ENCODE peak calls at places on chromosomes 16 and 17, in seven cellular contexts. V is GM10248, O is Calu3, M is heart left ventricle, S is epithelial cell of esophagus, T is stomach, H is PC-9. E is an unnamed sample.

GRCh38 chr17:78826836-78827509 is 13.6 kb downstream of the USP36 start:
- DNase-seq in M (peak), H (no peak), S (no peak), T (no peak), V (no peak), O (no peak), E (no peak)

GRCh38 chr16:27389272-27389961 is 12.6 kb upstream of the IL21R start:
- DNase-seq in V (no peak), H (no peak), T (no peak), S (no peak), O (no peak), M (no peak), E (no peak)

GRCh38 chr17:49193513-49194296 is 16.7 kb downstream of the GNGT2 start:
- DNase-seq in M (peak), T (peak), V (peak), H (peak), S (peak), O (peak), E (no peak)

GRCh38 chr16:77700846-77701245 is 21.5 kb upstream of the NUDT7 start:
- DNase-seq in T (no peak), H (no peak), S (no peak), O (no peak), M (no peak), V (no peak), E (no peak)

GRCh38 chr16:72939247-72939646 is 108.7 kb downstream of the ZFHX3 start:
- DNase-seq in O (no peak), H (no peak), M (peak), V (no peak), S (peak), T (no peak), E (no peak)

GRCh38 chr16:27334874-27335273 is 21.1 kb downstream of the IL4R start:
- DNase-seq in H (peak), V (no peak), O (no peak), T (no peak), M (no peak), S (no peak), E (no peak)

GRCh38 chr16:22694887-22695382 is 119.0 kb upstream of the HS3ST2 start:
- DNase-seq in T (no peak), M (peak), V (no peak), O (no peak), H (no peak), S (no peak), E (no peak)

GRCh38 chr16:12171706-12172105 is 195.2 kb downstream of the SNX29 start:
- DNase-seq in V (no peak), T (no peak), M (no peak), O (no peak), H (no peak), S (no peak), E (no peak)

GRCh38 chr17:72125226-72125651 is 4.4 kb downstream of the SOX9 start:
- DNase-seq in H (no peak), M (no peak), S (peak), O (no peak), V (no peak), T (no peak), E (no peak)

GRCh38 chr17:63344383-63344782 is 101.7 kb downstream of the CYB561 start:
- DNase-seq in M (no peak), O (no peak), V (no peak), T (no peak), H (no peak), S (no peak), E (no peak)

GRCh38 chr16:85402910-85403692 is 210.0 kb upstream of the GSE1 start:
- DNase-seq in H (no peak), O (peak), M (peak), T (no peak), S (peak), V (no peak), E (peak)

GRCh38 chr16:62035115-62036092 is 834 bp downstream of the CDH8 start:
- DNase-seq in T (no peak), H (no peak), S (no peak), M (no peak), O (no peak), V (no peak), E (peak)
- TF ChIP-seq CTCF in T (no peak), H (no peak), S (no peak), M (no peak), O (no peak), V (no peak), E (no peak)

DNA sequence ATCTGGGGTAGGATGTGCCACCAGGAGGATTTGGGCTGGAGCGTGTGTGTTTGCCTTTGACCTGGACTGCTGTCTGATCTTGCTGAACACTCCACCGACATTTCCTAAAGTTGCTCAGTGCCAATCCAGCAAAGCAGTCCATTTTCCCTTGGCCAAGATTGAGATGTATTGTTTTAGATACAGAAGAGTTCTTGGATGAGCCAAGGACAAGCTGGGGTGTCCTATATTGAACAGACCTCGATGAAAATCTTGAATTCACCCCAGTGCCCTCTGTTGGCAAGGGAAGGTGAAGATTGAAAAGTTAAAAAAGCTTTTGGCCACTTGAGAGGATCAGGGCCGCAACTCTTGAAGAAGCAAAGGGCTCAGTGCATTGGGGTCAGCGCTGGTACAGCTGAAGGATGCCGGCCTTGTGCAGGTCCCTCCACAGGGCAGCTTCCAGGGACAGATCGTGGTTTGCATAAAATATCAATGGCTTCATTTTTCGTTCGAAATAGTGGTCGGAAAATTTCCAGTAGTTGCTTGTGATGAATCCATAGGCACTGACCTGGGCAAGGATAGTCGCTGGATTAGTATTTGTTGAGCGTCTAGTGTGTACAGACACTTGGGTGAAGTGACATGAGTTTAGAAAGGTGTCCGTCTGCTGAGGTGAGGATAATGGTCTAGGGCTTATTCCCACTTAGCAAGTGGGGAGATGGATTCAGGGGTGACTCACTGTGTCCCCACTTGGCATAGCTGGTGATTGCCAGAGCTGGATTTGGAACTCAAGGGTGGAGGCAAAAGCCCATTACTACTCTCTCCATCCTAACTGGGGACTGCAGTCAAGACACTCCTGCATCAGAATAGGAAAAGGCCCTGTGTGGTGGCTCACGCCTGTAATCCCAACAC is 19.7 kb downstream of the ST6GALNAC2 start:
- DNase-seq in M (no peak), O (no peak), V (no peak), S (no peak), H (no peak), T (no peak), E (no peak)
- TF ChIP-seq CTCF in M (no peak), O (peak), V (no peak), S (no peak), H (no peak), T (no peak), E (no peak)

DNA sequence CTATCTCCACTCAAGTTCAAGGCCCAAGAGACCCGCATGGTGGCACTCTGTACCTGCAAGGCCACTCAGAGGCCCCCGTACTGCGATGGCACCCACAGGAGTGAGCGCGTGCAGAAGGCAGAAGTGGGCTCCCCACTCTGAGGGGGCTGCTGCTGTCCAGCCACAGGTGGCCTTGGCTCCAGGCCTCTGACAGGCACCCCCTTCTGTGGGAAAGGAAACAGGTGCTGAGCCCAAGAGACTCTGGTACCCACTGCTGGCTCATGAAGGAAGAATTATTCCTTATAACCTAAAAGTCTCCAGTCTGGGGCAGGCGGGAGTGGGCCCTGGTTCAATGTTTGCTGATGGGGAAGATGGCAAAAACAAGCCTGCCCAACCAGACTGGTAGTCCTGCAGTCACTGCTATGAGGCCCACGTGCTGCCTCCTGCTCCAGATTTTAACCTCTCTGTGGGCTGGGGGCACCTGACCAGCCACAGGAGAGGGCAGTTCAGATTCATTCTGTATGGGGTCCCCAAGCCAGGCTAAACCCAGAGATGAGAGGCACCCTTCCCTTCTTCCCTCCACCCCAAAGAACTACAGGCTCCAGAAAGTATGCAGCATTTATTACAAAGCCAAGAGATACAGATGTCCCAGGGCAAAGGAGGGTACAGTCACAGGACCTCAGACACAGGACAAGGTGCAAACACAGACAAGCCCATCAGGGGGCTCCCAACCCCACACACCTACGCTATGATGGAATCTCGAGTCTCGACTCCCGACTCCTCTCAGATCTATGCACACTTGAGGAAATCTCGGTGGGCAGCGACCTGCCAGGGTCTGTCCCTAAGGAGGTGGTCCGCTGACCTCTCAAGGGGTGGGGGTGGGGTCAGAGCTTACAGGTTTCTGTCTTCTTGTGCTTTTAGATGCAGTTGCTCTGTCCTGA is 3.4 kb downstream of the CISD3 start:
- DNase-seq in T (no peak), V (no peak), S (no peak), O (peak), M (no peak), H (no peak), E (no peak)
- TF ChIP-seq CTCF in T (no peak), V (peak), S (peak), O (peak), M (no peak), H (peak), E (no peak)

GRCh38 chr17:42774066-42774750 is 959 bp downstream of the VPS25 start:
- DNase-seq in V (no peak), T (no peak), H (peak), O (no peak), M (no peak), S (peak), E (no peak)

GRCh38 chr17:42775534-42776098 is 2.4 kb downstream of the VPS25 start:
- DNase-seq in M (no peak), O (no peak), T (no peak), H (no peak), V (no peak), S (no peak), E (no peak)

GRCh38 chr17:42778570-42778969 is 1.8 kb upstream of the WNK4 start:
- DNase-seq in O (no peak), S (no peak), V (no peak), T (no peak), M (no peak), H (no peak), E (no peak)

GRCh38 chr17:42772945-42773289 is 332 bp upstream of the VPS25 start:
- DNase-seq in H (no peak), O (no peak), S (no peak), M (no peak), V (no peak), T (no peak), E (no peak)

DNA sequence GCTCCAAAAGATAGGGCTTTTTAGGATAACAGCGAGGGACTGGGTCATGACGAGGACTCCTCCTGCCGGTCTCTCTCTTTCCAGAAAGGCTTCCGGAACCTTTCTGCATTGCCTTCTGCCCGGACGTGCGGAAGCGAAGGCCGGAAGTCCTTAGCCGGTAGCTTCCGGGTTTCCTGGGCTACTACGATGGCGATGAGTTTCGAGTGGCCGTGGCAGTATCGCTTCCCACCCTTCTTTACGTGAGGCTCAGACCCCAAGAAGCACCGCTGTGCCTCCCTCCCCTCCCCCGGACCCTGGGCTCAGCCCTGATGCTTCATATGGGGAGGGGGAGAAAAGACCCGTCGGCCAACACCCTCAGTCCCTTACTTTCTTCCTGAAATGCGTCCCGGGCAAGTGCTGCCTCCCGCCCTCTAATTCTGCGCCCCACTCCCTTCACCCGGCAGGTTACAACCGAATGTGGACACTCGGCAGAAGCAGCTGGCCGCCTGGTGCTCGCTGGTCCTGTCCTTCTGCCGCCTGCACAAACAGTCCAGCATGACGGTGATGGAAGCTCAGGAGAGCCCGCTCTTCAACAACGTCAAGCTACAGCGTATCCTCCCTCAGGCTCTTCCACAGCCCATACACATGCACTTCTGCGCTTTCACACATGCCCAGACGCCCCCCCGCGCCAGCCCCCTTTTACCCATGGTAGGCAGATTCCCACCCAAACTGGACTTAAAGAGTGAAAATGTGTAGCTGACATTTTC is at the start of gene VPS25:
- DNase-seq in H (peak), V (peak), T (peak), O (peak), S (peak), M (peak), E (peak)
- TF ChIP-seq CTCF in H (no peak), V (no peak), T (no peak), O (no peak), S (peak), M (no peak), E (no peak)

GRCh38 chr16:70693231-70693671 is 7.4 kb upstream of the MTSS2 start:
- DNase-seq in M (peak), O (no peak), V (no peak), H (no peak), S (no peak), T (no peak), E (no peak)
- TF ChIP-seq CTCF in M (no peak), O (no peak), V (no peak), H (no peak), S (no peak), T (no peak), E (no peak)

E was measured in mesothelial cell of epicardium.